ENCODE peak calls at places on chromosomes 2 and 18, in four cellular contexts. V is GM23338, R is IMR-90, K is hepatocyte. I is an unnamed sample.

GRCh38 chr2:37858197-37858711 is 66.8 kb upstream of the RMDN2 start:
- DNase-seq in V (no peak), K (no peak), R (peak; percentile 77), I (no peak)

GRCh38 chr2:126664234-126664633 is 8.3 kb downstream of the GYPC start:
- DNase-seq in R (no peak), K (no peak), V (no peak), I (no peak)

GRCh38 chr18:38972571-38972970 is 1407.0 kb upstream of the CELF4 start:
- DNase-seq in V (no peak), R (no peak), K (no peak), I (no peak)

GRCh38 chr2:210474776-210475175 is 1.8 kb downstream of the LANCL1 start:
- DNase-seq in K (no peak), V (no peak), R (no peak), I (no peak)

GRCh38 chr2:226477221-226478120 is 322.1 kb downstream of the IRS1 start:
- DNase-seq in K (no peak), R (peak; percentile 22), V (no peak), I (no peak)

GRCh38 chr18:8471373-8471772 is 137.9 kb upstream of the RAB12 start:
- DNase-seq in R (no peak), K (no peak), V (no peak), I (no peak)

GRCh38 chr18:10851824-10852225 is 297.5 kb downstream of the PIEZO2 start:
- DNase-seq in K (peak; percentile 79), R (peak; percentile 81), V (peak; percentile 78), I (no peak)

GRCh38 chr2:142180820-142181533 is 50.2 kb upstream of the LRP1B start:
- DNase-seq in R (peak; percentile 12), V (peak; percentile 87), K (peak; percentile 33), I (peak; percentile 64)

GRCh38 chr2:109473616-109474318 is 140.0 kb downstream of the SEPTIN10 start:
- DNase-seq in R (no peak), V (no peak), K (no peak), I (no peak)

GRCh38 chr2:70698847-70699246 is 69.2 kb downstream of the ADD2 start:
- DNase-seq in V (no peak), R (no peak), K (no peak), I (no peak)

GRCh38 chr2:1767939-1768691 is 23.8 kb upstream of the PXDN start:
- DNase-seq in R (no peak), K (no peak), V (no peak), I (no peak)

GRCh38 chr2:101388232-101388631 is 929 bp upstream of the CREG2 start:
- DNase-seq in R (peak; percentile 60), K (peak; percentile 57), V (no peak), I (no peak)

GRCh38 chr2:112996635-112997034 is 8.6 kb upstream of the IL36A start:
- DNase-seq in K (no peak), V (peak; percentile 0), R (no peak), I (no peak)

GRCh38 chr2:79857888-79858287 is 345.0 kb downstream of the CTNNA2 start:
- DNase-seq in R (no peak), K (no peak), V (no peak), I (peak; percentile 67)

GRCh38 chr2:162233197-162233596 is 10.0 kb downstream of the FAP start:
- DNase-seq in R (peak; percentile 76), V (no peak), K (no peak), I (no peak)

GRCh38 chr2:98608962-98609604 is 694 bp downstream of the UNC50 start:
- DNase-seq in V (peak; percentile 41), R (peak; percentile 58), K (peak; percentile 63), I (peak; percentile 81)

GRCh38 chr18:62741118-62741566 is 25.8 kb downstream of the PHLPP1 start:
- DNase-seq in R (peak; percentile 61), K (peak; percentile 89), V (peak; percentile 66), I (no peak)

GRCh38 chr2:85971369-85971768 is 82.6 kb upstream of the ST3GAL5 start:
- DNase-seq in R (peak; percentile 74), V (no peak), K (no peak), I (no peak)

GRCh38 chr18:78936251-78937005 is 43.2 kb upstream of the SALL3 start:
- DNase-seq in K (no peak), R (no peak), V (no peak), I (no peak)

GRCh38 chr2:109736177-109736827 is 57.8 kb upstream of the RGPD5 start:
- DNase-seq in K (peak; percentile 69), V (peak; percentile 53), R (peak; percentile 65), I (no peak)

GRCh38 chr2:210762604-210763588 is 206.5 kb downstream of the CPS1 start:
- DNase-seq in V (peak; percentile 84), K (no peak), R (no peak), I (no peak)

GRCh38 chr2:18445412-18446320 is 114.8 kb downstream of the RDH14 start:
- DNase-seq in R (no peak), V (no peak), K (no peak), I (no peak)

GRCh38 chr18:76447268-76447890 is 47.7 kb downstream of the ZNF516 start:
- DNase-seq in R (no peak), K (no peak), V (no peak), I (no peak)

GRCh38 chr2:22153974-22154373 is 1030.2 kb downstream of the TDRD15 start:
- DNase-seq in R (no peak), K (no peak), V (no peak), I (no peak)

GRCh38 chr2:72028351-72028995 is 119.2 kb downstream of the CYP26B1 start:
- DNase-seq in R (no peak), V (no peak), K (no peak), I (no peak)

GRCh38 chr2:181678033-181678586 is 2.2 kb downstream of the NEUROD1 start:
- DNase-seq in R (peak; percentile 78), K (peak; percentile 91), V (peak; percentile 96), I (peak; percentile 70)

DNA sequence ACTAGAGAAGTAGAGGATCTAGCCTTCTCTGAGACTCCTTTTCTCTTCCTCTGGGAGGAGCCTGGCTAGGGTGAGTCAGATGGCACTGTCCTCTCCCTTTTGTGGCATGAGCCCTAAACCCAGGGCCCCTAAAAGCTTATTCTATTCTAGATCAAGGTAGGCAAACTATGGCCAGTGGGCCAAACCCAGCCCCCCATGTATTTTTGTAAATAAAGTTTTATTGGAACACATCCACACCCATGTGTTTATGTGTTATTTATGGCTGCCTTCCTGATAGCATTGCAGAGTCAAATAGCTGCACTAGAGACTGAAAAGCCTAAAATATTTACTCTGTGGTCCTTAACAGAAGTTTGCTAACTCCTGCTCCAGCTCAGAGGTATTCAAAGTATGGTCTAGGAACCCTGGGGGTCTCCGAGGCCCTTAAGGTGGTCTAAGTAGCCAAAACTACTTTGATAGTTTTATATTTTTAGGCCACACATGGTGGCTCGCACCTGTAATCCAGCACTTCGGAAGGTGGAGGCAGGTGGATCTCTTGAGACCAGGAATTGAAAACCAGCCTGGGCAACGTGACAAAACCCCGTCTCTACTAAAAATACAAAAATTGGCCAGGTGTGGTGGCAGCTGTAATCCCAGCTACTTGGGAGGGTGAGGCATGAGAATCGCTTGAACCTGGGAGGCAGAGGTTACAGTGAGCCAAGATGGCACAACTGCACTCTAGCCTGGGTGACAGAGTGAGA is 8.1 kb downstream of the TCF23 start:
- DNase-seq in K (no peak), R (no peak), V (no peak), I (no peak)
- H3K27ac ChIP-seq in K (no peak overlapping the region), R (no peak overlapping the region), V (no peak overlapping the region), I (no peak overlapping the region)

DNA sequence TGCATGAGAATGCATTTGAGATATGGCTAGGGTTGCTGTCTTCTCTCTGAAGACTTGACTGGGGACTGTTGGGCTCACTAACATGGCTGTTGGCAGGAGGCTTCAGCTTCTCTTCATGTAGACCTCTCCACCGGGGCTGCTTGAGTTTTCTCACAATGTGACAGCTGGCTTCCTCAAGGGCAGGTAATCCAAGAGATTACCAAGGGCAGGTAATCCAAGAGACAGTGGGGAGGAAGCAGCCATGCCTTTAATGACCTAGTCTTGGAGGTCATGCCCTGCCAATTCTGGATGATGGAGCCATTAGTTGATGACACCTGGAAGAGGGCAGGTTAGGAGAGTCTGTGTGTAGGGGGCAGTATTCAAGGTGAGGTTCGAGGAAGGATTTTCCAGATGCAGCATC is 40.5 kb downstream of the NEURL3 start:
- DNase-seq in K (no peak), R (no peak), V (no peak), I (no peak)
- H3K4me3 ChIP-seq in K (no peak overlapping the region), R (no peak overlapping the region), V (no peak overlapping the region), I (no peak overlapping the region)

GRCh38 chr2:231725476-231725875 is 17.2 kb downstream of the PTMA start:
- DNase-seq in R (no peak), K (no peak), V (no peak), I (no peak)
- H3K4me1 ChIP-seq in R (no peaks in the 10 kb centered on the region), K (no peaks in the 10 kb centered on the region), V (no peaks in the 10 kb centered on the region), I (no peaks in the 10 kb centered on the region)

DNA sequence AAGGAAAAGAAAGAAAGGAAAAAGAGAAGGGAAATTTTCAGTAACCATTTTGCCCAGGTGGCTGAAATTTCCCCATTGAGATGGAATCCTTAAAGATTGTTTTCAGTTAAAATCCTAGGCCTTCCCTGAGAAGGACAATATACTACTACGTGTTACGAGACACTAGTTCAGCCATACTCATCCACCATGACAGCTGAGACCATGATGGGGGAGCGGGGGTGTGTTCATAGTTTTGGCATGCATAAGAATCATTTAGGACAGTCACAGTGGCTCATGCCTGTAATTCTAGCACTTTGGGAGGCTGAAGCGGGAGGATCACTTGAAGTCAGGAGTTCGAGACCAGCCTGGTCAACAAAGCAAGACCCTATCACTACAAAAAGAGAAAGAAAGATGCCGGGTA is 28.0 kb downstream of the PLA2R1 start:
- DNase-seq in V (no peak), K (no peak), R (no peak), I (no peak)
- H3K27ac ChIP-seq in V (no peak overlapping the region), K (no peak overlapping the region), R (no peak overlapping the region), I (no peak overlapping the region)

GRCh38 chr18:29074147-29074546 is 897.2 kb upstream of the CDH2 start:
- DNase-seq in R (no peak), K (no peak), V (no peak), I (no peak)
- H3K4me3 ChIP-seq in R (no peak overlapping the region), K (no peak overlapping the region), V (no peak overlapping the region), I (no peak overlapping the region)

GRCh38 chr2:27724191-27724590 is 47.3 kb upstream of the MRPL33 start:
- DNase-seq in K (no peak), R (no peak), V (no peak), I (no peak)
- H3K4me1 ChIP-seq in K (peaks cover 14% of the 10 kb centered on the region), R (peaks cover 12% of the 10 kb centered on the region), V (peaks cover 17% of the 10 kb centered on the region), I (peaks cover 53% of the 10 kb centered on the region)

DNA sequence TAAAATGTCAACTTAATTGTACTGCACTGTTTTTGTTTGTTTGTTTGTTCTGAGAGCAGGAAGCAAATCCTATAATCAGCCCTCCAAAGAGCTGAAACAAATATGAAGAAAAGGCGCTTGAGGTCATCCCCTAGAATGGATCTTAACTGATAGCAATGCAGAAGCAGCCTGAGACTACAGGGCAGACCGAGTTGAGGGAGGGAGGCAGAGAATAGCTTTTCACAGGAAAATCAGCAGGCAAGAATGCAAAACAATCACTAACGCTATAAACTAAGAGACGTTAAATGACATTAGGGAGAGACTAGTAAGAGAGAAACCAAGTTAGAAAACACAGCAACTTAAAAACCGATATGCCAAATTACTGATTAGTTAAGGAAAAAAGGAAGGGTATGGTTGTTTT is 37.2 kb downstream of the GALNT1 start:
- DNase-seq in R (peak; percentile 46), V (peak; percentile 47), K (no peak), I (no peak)
- H3K27ac ChIP-seq in R (no peak overlapping the region), V (no peak overlapping the region), K (no peak overlapping the region), I (peak overlapping the region; percentile 63)

I was measured in left lung.